ENCODE peak calls at places on chromosomes 7 and 10, in five cellular contexts. E is choroid plexus epithelial cell, Y is breast epithelium, A is AG04449, Z is stomach. D is an unnamed sample.

GRCh38 chr10:107971411-107971810 is 806.9 kb upstream of the SORCS1 start:
- DNase-seq in E (peak), A (peak), Z (no peak), Y (no peak), D (peak)

GRCh38 chr10:8908013-8908412 is 853.5 kb downstream of the GATA3 start:
- DNase-seq in A (no peak), E (no peak), Z (no peak), Y (no peak), D (no peak)

GRCh38 chr7:139767561-139767982 is 10.2 kb downstream of the HIPK2 start:
- DNase-seq in E (peak), Z (no peak), A (no peak), Y (no peak), D (no peak)

GRCh38 chr10:129601737-129602136 is 134.7 kb downstream of the MGMT start:
- DNase-seq in A (no peak), Z (no peak), Y (no peak), E (no peak), D (no peak)

GRCh38 chr10:55476129-55476528 is 675.1 kb upstream of the PCDH15 start:
- DNase-seq in Y (no peak), A (no peak), E (no peak), Z (no peak), D (no peak)

GRCh38 chr7:24978837-24979469 is 1.0 kb downstream of the OSBPL3 start:
- DNase-seq in Z (no peak), E (no peak), Y (peak), A (no peak), D (peak)

GRCh38 chr7:19116121-19117080 is 1.0 kb downstream of the TWIST1 start:
- DNase-seq in Y (no peak), A (no peak), Z (no peak), E (peak), D (no peak)

GRCh38 chr10:28906440-28906839 is 229.1 kb downstream of the BAMBI start:
- DNase-seq in Y (no peak), A (no peak), Z (no peak), E (no peak), D (no peak)

GRCh38 chr7:30247546-30248386 is 36.6 kb upstream of the ZNRF2 start:
- DNase-seq in Z (no peak), Y (no peak), A (no peak), E (no peak), D (no peak)

GRCh38 chr7:14635955-14636354 is 266.6 kb downstream of the DGKB start:
- DNase-seq in E (no peak), Z (no peak), A (no peak), Y (no peak), D (no peak)

GRCh38 chr10:17660921-17661320 is 17.0 kb downstream of the STAM start:
- DNase-seq in E (no peak), A (no peak), Z (no peak), Y (no peak), D (no peak)

GRCh38 chr7:7099584-7100014 is 82.7 kb upstream of the C1GALT1 start:
- DNase-seq in A (peak), Y (peak), E (peak), Z (peak), D (peak)

GRCh38 chr10:34732926-34733325 is 82.2 kb downstream of the PARD3 start:
- DNase-seq in A (no peak), E (no peak), Y (no peak), Z (no peak), D (peak)

GRCh38 chr10:546971-547590 is 142.4 kb downstream of the DIP2C start:
- DNase-seq in A (no peak), Z (peak), Y (peak), E (peak), D (peak)

GRCh38 chr7:113282875-113283274 is 164.5 kb upstream of the SMIM30 start:
- DNase-seq in Z (no peak), Y (no peak), A (no peak), E (no peak), D (no peak)

GRCh38 chr10:12846718-12847117 is 154.8 kb downstream of the CCDC3 start:
- DNase-seq in E (peak), Y (no peak), Z (no peak), A (no peak), D (no peak)

GRCh38 chr10:12849351-12850181 is 151.9 kb downstream of the CCDC3 start:
- DNase-seq in Y (peak), Z (no peak), A (no peak), E (no peak), D (no peak)

GRCh38 chr10:12847361-12847975 is 154.0 kb downstream of the CCDC3 start:
- DNase-seq in E (no peak), Y (no peak), Z (no peak), A (no peak), D (no peak)

GRCh38 chr10:12844796-12845524 is 156.6 kb downstream of the CCDC3 start:
- DNase-seq in Y (peak), Z (no peak), E (peak), A (peak), D (peak)

GRCh38 chr10:12848439-12849173 is 152.9 kb downstream of the CCDC3 start:
- DNase-seq in Z (no peak), A (no peak), E (no peak), Y (no peak), D (no peak)
- H3K4me3 ChIP-seq in Z (no peak), A (no peak), E (no peak), Y (no peak), D (no peak)

GRCh38 chr7:128841171-128841690 is 11.0 kb downstream of the FLNC start:
- DNase-seq in Z (no peak), E (no peak), A (no peak), Y (no peak), D (no peak)

GRCh38 chr7:128842674-128843641 is 12.8 kb downstream of the FLNC start:
- DNase-seq in Y (no peak), E (no peak), Z (no peak), A (no peak), D (no peak)

GRCh38 chr7:128840326-128841170 is 10.3 kb downstream of the FLNC start:
- DNase-seq in Y (no peak), E (no peak), Z (no peak), A (no peak), D (no peak)

GRCh38 chr7:128843938-128844621 is 13.9 kb downstream of the FLNC start:
- DNase-seq in E (no peak), Z (no peak), Y (no peak), A (no peak), D (no peak)

GRCh38 chr7:128841961-128842673 is 11.9 kb downstream of the FLNC start:
- DNase-seq in A (no peak), Z (peak), E (peak), Y (no peak), D (peak)
- TF ChIP-seq CTCF in A (peak), Z (no peak), E (peak), Y (peak), D (peak)

GRCh38 chr7:38978474-38978873 is 765 bp downstream of the POU6F2 start:
- DNase-seq in E (no peak), Y (no peak), Z (no peak), A (no peak), D (no peak)

GRCh38 chr7:38973760-38974159 is 3.9 kb upstream of the POU6F2 start:
- DNase-seq in E (no peak), A (no peak), Y (no peak), Z (no peak), D (no peak)

GRCh38 chr7:38975944-38976392 is 1.7 kb upstream of the POU6F2 start:
- DNase-seq in A (no peak), Z (no peak), Y (no peak), E (no peak), D (no peak)

DNA sequence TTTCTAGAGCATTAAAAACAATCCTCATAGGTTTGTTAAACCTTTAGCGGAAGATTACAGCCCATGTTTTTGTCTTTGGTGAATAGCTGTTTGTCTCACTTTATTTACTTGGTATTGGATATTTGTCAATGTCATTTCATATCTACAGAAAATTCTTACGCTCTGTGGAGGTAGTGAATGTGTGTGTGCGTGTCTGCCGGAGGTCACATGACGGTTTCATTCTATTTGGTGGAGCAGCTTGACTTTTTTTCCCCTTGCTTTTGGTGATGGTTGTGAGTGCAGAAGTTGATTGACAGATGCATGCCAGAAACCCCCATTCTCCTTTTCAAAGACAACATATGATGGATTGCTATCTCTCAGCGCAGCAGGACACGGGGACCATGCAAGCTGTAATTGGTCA is at the start of gene POU6F2:
- DNase-seq in A (no peak), Y (no peak), Z (no peak), E (no peak), D (no peak)
- H3K4me3 ChIP-seq in A (no peak), Y (no peak), Z (no peak), E (no peak), D (no peak)

GRCh38 chr7:95199779-95200558 is 124.4 kb downstream of the PON1 start:
- DNase-seq in Y (peak), A (no peak), Z (no peak), E (peak), D (peak)
- TF ChIP-seq CTCF in Y (peak), A (peak), Z (no peak), E (peak), D (peak)

GRCh38 chr10:4217653-4218052 is 432.6 kb upstream of the KLF6 start:
- DNase-seq in Y (no peak), A (no peak), Z (no peak), E (no peak), D (no peak)
- H3K4me3 ChIP-seq in Y (no peak), A (no peak), Z (no peak), E (no peak), D (no peak)

GRCh38 chr7:83271212-83272099 is 108.8 kb upstream of the PCLO start:
- DNase-seq in Z (no peak), E (peak), A (no peak), Y (no peak), D (peak)
- TF ChIP-seq CTCF in Z (no peak), E (peak), A (peak), Y (no peak), D (no peak)

GRCh38 chr7:4234498-4234855 is 447.6 kb upstream of the FOXK1 start:
- DNase-seq in A (no peak), E (no peak), Y (no peak), Z (no peak), D (no peak)
- H3K4me3 ChIP-seq in A (no peak), E (no peak), Y (no peak), Z (no peak), D (no peak)